ENCODE peak calls at places on chromosomes 4 and X, in ten cellular contexts. Z, V, M, U, N, I, A, J, E and O are unnamed samples.
A peak's percentile ranks its signal among the peaks of the same experiment; 100 is the strongest.

GRCh38 chr4:158814636-158815035 is 45.8 kb downstream of the FNIP2 start:
- DNase-seq in Z (no peak), V (no peak), M (no peak), U (no peak), N (no peak), I (no peak), A (no peak), J (no peak), E (no peak), O (no peak)

GRCh38 chrX:11499076-11500044 is 166.4 kb downstream of the ARHGAP6 start:
- DNase-seq in Z (no peak), V (no peak), M (peak; percentile 2), U (peak; percentile 84), N (no peak), I (peak; percentile 10), A (no peak), J (no peak), E (no peak), O (no peak)

GRCh38 chr4:78337621-78338020 is 213.9 kb upstream of the ANXA3 start:
- DNase-seq in Z (no peak), V (no peak), M (no peak), U (no peak), N (no peak), I (no peak), A (no peak), J (no peak), E (no peak), O (no peak)

GRCh38 chr4:1533501-1534064 is 127.3 kb upstream of the NKX1-1 start:
- DNase-seq in Z (no peak), V (no peak), M (no peak), U (no peak), N (no peak), I (no peak), A (no peak), J (peak; percentile 40), E (no peak), O (no peak)

GRCh38 chrX:7074135-7074907 is 73.2 kb upstream of the STS start:
- DNase-seq in Z (no peak), V (no peak), M (no peak), U (peak; percentile 17), N (no peak), I (peak; percentile 6), A (no peak), J (no peak), E (no peak), O (no peak)

GRCh38 chrX:48695925-48696300 is 621 bp upstream of the SUV39H1 start:
- DNase-seq in Z (no peak), V (no peak), M (peak; percentile 2), U (no peak), N (no peak), I (no peak), A (no peak), J (no peak), E (no peak), O (no peak)

GRCh38 chrX:43817454-43817853 is 64.8 kb downstream of the MAOB start:
- DNase-seq in Z (no peak), V (no peak), M (no peak), U (no peak), N (no peak), I (no peak), A (no peak), J (no peak), E (no peak), O (no peak)

GRCh38 chrX:13899607-13900006 is 82.7 kb upstream of the GPM6B start:
- DNase-seq in Z (no peak), V (no peak), M (peak; percentile 40), U (peak; percentile 92), N (no peak), I (peak; percentile 69), A (no peak), J (no peak), E (no peak), O (peak; percentile 35)

GRCh38 chrX:80423744-80424143 is 3.5 kb downstream of the TENT5D start:
- DNase-seq in Z (no peak), V (no peak), M (no peak), U (no peak), N (no peak), I (no peak), A (no peak), J (no peak), E (no peak), O (no peak)

GRCh38 chr4:105194328-105195231 is 47.9 kb downstream of the TET2 start:
- DNase-seq in Z (no peak), V (no peak), M (no peak), U (no peak), N (no peak), I (no peak), A (no peak), J (no peak), E (no peak), O (no peak)

GRCh38 chrX:12113321-12113720 is 25.0 kb upstream of the FRMPD4 start:
- DNase-seq in Z (no peak), V (no peak), M (no peak), U (no peak), N (no peak), I (no peak), A (no peak), J (no peak), E (no peak), O (no peak)

GRCh38 chr4:81260443-81261102 is 45.6 kb upstream of the PRKG2 start:
- DNase-seq in Z (no peak), V (peak; percentile 7), M (no peak), U (peak; percentile 14), N (no peak), I (no peak), A (no peak), J (no peak), E (no peak), O (no peak)

GRCh38 chrX:154739952-154740351 is 10.9 kb downstream of the GAB3 start:
- DNase-seq in Z (no peak), V (no peak), M (no peak), U (no peak), N (no peak), I (no peak), A (no peak), J (no peak), E (no peak), O (peak; percentile 35)

GRCh38 chrX:116241001-116241400 is 70.5 kb downstream of the AGTR2 start:
- DNase-seq in Z (no peak), V (no peak), M (no peak), U (no peak), N (no peak), I (no peak), A (no peak), J (no peak), E (no peak), O (no peak)

GRCh38 chr4:189377576-189377975 is 563.1 kb upstream of the FRG1 start:
- DNase-seq in Z (no peak), V (no peak), M (no peak), U (no peak), N (no peak), I (no peak), A (no peak), J (no peak), E (no peak), O (no peak)

GRCh38 chr4:144658015-144658567 is 12.1 kb downstream of the HHIP start:
- DNase-seq in Z (no peak), V (no peak), M (no peak), U (no peak), N (no peak), I (no peak), A (no peak), J (no peak), E (no peak), O (no peak)

GRCh38 chr4:56506110-56506705 is 617 bp downstream of the ARL9 start:
- DNase-seq in Z (no peak), V (no peak), M (no peak), U (peak; percentile 2), N (no peak), I (peak; percentile 11), A (peak; percentile 61), J (no peak), E (no peak), O (no peak)

GRCh38 chrX:15468036-15468435 is 25.1 kb downstream of the PIR start:
- DNase-seq in Z (no peak), V (no peak), M (peak; percentile 13), U (peak; percentile 64), N (no peak), I (peak; percentile 19), A (peak; percentile 59), J (no peak), E (no peak), O (no peak)

GRCh38 chr4:36761625-36762024 is 480.2 kb downstream of the DTHD1 start:
- DNase-seq in Z (no peak), V (no peak), M (no peak), U (no peak), N (no peak), I (no peak), A (no peak), J (no peak), E (no peak), O (no peak)